ENCODE peak calls at places on chromosomes 5 and 9, in six cellular contexts. D, F, Y, J, C and W are unnamed samples.

GRCh38 chr9:98563997-98564396 is 144.7 kb downstream of the GABBR2 start:
- DNase-seq in D (no peak), F (no peak), Y (no peak), J (no peak), C (no peak), W (no peak)

GRCh38 chr5:163916376-163916775 is 411.0 kb downstream of the MAT2B start:
- DNase-seq in D (no peak), F (no peak), Y (peak; percentile 33), J (no peak), C (no peak), W (peak; percentile 8)

GRCh38 chr5:10655041-10655685 is 91.3 kb downstream of the ANKRD33B start:
- DNase-seq in D (no peak), F (no peak), Y (peak; percentile 19), J (no peak), C (no peak), W (no peak)

GRCh38 chr9:94801685-94802084 is 75.2 kb downstream of the AOPEP start:
- DNase-seq in D (no peak), F (no peak), Y (no peak), J (no peak), C (no peak), W (no peak)

GRCh38 chr9:33014665-33015014 is 10.4 kb upstream of the DNAJA1 start:
- DNase-seq in D (no peak), F (no peak), Y (no peak), J (no peak), C (no peak), W (no peak)

GRCh38 chr5:16879650-16880049 is 56.4 kb downstream of the MYO10 start:
- DNase-seq in D (no peak), F (no peak), Y (no peak), J (no peak), C (no peak), W (peak; percentile 38)

GRCh38 chr9:7640205-7640604 is 159.4 kb downstream of the DMAC1 start:
- DNase-seq in D (no peak), F (no peak), Y (no peak), J (no peak), C (no peak), W (no peak)

GRCh38 chr5:31366941-31367340 is 165.0 kb downstream of the DROSHA start:
- DNase-seq in D (no peak), F (no peak), Y (no peak), J (no peak), C (no peak), W (no peak)

GRCh38 chr9:2320632-2321031 is 301.0 kb upstream of the VLDLR start:
- DNase-seq in D (no peak), F (no peak), Y (no peak), J (no peak), C (no peak), W (no peak)

GRCh38 chr5:117255211-117256032 is 680.8 kb upstream of the SEMA6A start:
- DNase-seq in D (no peak), F (no peak), Y (no peak), J (no peak), C (no peak), W (no peak)

GRCh38 chr5:74148321-74148720 is 492.2 kb downstream of the ENC1 start:
- DNase-seq in D (no peak), F (no peak), Y (no peak), J (no peak), C (no peak), W (no peak)

GRCh38 chr5:78765756-78766411 is 117.3 kb upstream of the LHFPL2 start:
- DNase-seq in D (no peak), F (no peak), Y (no peak), J (no peak), C (no peak), W (peak; percentile 21)

GRCh38 chr9:26535146-26535545 is 357.5 kb downstream of the CAAP1 start:
- DNase-seq in D (no peak), F (no peak), Y (no peak), J (no peak), C (no peak), W (no peak)

GRCh38 chr5:143343042-143343441 is 60.4 kb downstream of the NR3C1 start:
- DNase-seq in D (no peak), F (no peak), Y (no peak), J (no peak), C (no peak), W (no peak)
- H3K4me3 ChIP-seq in D (no peak overlapping the region), F (no peak overlapping the region), Y (no peak overlapping the region), J (no peak overlapping the region), C (no peak overlapping the region), W (no peak overlapping the region)

GRCh38 chr5:147427784-147428401 is 82.0 kb downstream of the DPYSL3 start:
- DNase-seq in D (no peak), F (no peak), Y (no peak), J (no peak), C (no peak), W (no peak)

GRCh38 chr5:147434049-147434448 is 75.8 kb downstream of the DPYSL3 start:
- DNase-seq in D (no peak), F (no peak), Y (no peak), J (no peak), C (no peak), W (peak; percentile 54)

GRCh38 chr5:147431586-147431985 is 78.3 kb downstream of the DPYSL3 start:
- DNase-seq in D (no peak), F (no peak), Y (no peak), J (no peak), C (no peak), W (no peak)

GRCh38 chr5:147436596-147436995 is 73.3 kb downstream of the DPYSL3 start:
- DNase-seq in D (no peak), F (no peak), Y (no peak), J (no peak), C (no peak), W (no peak)

GRCh38 chr5:147432323-147432722 is 77.5 kb downstream of the DPYSL3 start:
- DNase-seq in D (no peak), F (no peak), Y (no peak), J (no peak), C (no peak), W (no peak)
- H3K4me1 ChIP-seq in D (peaks cover 35% of the 10 kb centered on the region), F (peaks cover 18% of the 10 kb centered on the region), Y (peaks cover 16% of the 10 kb centered on the region), J (no peaks in the 10 kb centered on the region), C (no peaks in the 10 kb centered on the region), W (no peaks in the 10 kb centered on the region)

GRCh38 chr5:177434437-177434836 is 8.0 kb downstream of the GRK6 start:
- DNase-seq in D (no peak), F (no peak), Y (no peak), J (no peak), C (no peak), W (no peak)
- H3K27ac ChIP-seq in D (no peak overlapping the region), F (no peak overlapping the region), Y (peak overlapping the region; percentile 13), J (no peak overlapping the region), C (no peak overlapping the region), W (no peak overlapping the region)

GRCh38 chr9:34589656-34590375 is at the start of gene CNTFR:
- DNase-seq in D (no peak), F (peak; percentile 86), Y (no peak), J (no peak), C (no peak), W (no peak)
- H3K4me3 ChIP-seq in D (peak within 1 kb of the TSS; percentile 44), F (peak within 1 kb of the TSS; percentile 38), Y (peak within 1 kb of the TSS; percentile 30), J (peak within 1 kb of the TSS; percentile 66), C (no peak within 1 kb of the TSS), W (no peak within 1 kb of the TSS)

GRCh38 chr5:88736494-88736893 is 146.5 kb downstream of the MEF2C start:
- DNase-seq in D (no peak), F (no peak), Y (no peak), J (no peak), C (no peak), W (no peak)
- H3K4me1 ChIP-seq in D (peaks cover 4% of the 10 kb centered on the region), F (peaks cover 10% of the 10 kb centered on the region), Y (peaks cover 25% of the 10 kb centered on the region), J (no peaks in the 10 kb centered on the region), C (no peaks in the 10 kb centered on the region), W (no peaks in the 10 kb centered on the region)

GRCh38 chr5:145835839-145836222 is 689 bp upstream of the PRELID2 start:
- DNase-seq in D (no peak), F (no peak), Y (no peak), J (no peak), C (no peak), W (no peak)
- H3K27ac ChIP-seq in D (peak overlapping the region; percentile 65), F (peak overlapping the region; percentile 69), Y (peak overlapping the region; percentile 67), J (peak overlapping the region; percentile 71), C (peak overlapping the region; percentile 87), W (peak overlapping the region; percentile 96)